ENCODE peak calls at places on chromosomes 5 and 9, in four cellular contexts. V, G, P and Z are unnamed samples.

GRCh38 chr5:130476325-130476724 is 572.1 kb downstream of the CHSY3 start:
- DNase-seq in V (no peak), G (no peak), P (no peak), Z (no peak)

GRCh38 chr9:130073373-130073772 is 19.7 kb downstream of the GPR107 start:
- DNase-seq in V (no peak), G (no peak), P (no peak), Z (no peak)

GRCh38 chr9:89941875-89942274 is 337.1 kb downstream of the GADD45G start:
- DNase-seq in V (no peak), G (no peak), P (no peak), Z (no peak)

GRCh38 chr5:139677404-139678282 is 29.5 kb downstream of the CXXC5 start:
- DNase-seq in V (no peak), G (no peak), P (no peak), Z (peak; percentile 73)

GRCh38 chr5:158209219-158209908 is 350.4 kb upstream of the CLINT1 start:
- DNase-seq in V (no peak), G (no peak), P (no peak), Z (no peak)

GRCh38 chr9:130294664-130295063 is 29.1 kb downstream of the HMCN2 start:
- DNase-seq in V (no peak), G (no peak), P (no peak), Z (no peak)

GRCh38 chr5:150022163-150022540 is 21.6 kb downstream of the HMGXB3 start:
- DNase-seq in V (no peak), G (peak; percentile 52), P (no peak), Z (no peak)

GRCh38 chr9:133731876-133732321 is 6.3 kb downstream of the SARDH start:
- DNase-seq in V (no peak), G (no peak), P (peak; percentile 47), Z (peak; percentile 76)

GRCh38 chr9:96618209-96619108 is 1.2 kb downstream of the CDC14B start:
- DNase-seq in V (no peak), G (peak; percentile 27), P (peak; percentile 64), Z (peak; percentile 59)